ENCODE peak calls at places on chromosomes 6 and 20, in four cellular contexts. N, E, K and H are unnamed samples.

GRCh38 chr6:169642455-169642854 is 59.4 kb downstream of the WDR27 start:
- DNase-seq in N (no peak), E (no peak), K (no peak), H (no peak)

GRCh38 chr6:109379706-109380105 is 2.6 kb downstream of the CD164 start:
- DNase-seq in N (peak; percentile 59), E (no peak), K (no peak), H (no peak)

GRCh38 chr6:134753001-134753400 is 196.9 kb downstream of the ALDH8A1 start:
- DNase-seq in N (no peak), E (no peak), K (no peak), H (no peak)

GRCh38 chr20:16573011-16573965 is at the start of gene KIF16B:
- DNase-seq in N (peak; percentile 76), E (peak; percentile 92), K (peak; percentile 97), H (peak; percentile 93)

GRCh38 chr6:20403766-20404640 is 2.3 kb downstream of the E2F3 start:
- DNase-seq in N (peak; percentile 58), E (no peak), K (peak; percentile 73), H (no peak)

GRCh38 chr6:4420160-4420865 is 284.9 kb upstream of the ECI2 start:
- DNase-seq in N (no peak), E (no peak), K (no peak), H (no peak)

GRCh38 chr20:25271486-25272222 is 23.8 kb downstream of the PYGB start:
- DNase-seq in N (no peak), E (no peak), K (no peak), H (peak; percentile 0)

GRCh38 chr6:3585320-3585935 is 128.6 kb upstream of the SLC22A23 start:
- DNase-seq in N (peak; percentile 84), E (no peak), K (no peak), H (no peak)

GRCh38 chr6:127225497-127225896 is 41.2 kb upstream of the RNF146 start:
- DNase-seq in N (no peak), E (no peak), K (no peak), H (no peak)

GRCh38 chr20:856361-856775 is 22.9 kb downstream of the FAM110A start:
- DNase-seq in N (peak; percentile 54), E (no peak), K (no peak), H (no peak)

GRCh38 chr20:23114448-23114847 is 28.3 kb upstream of the CD93 start:
- DNase-seq in N (no peak), E (no peak), K (no peak), H (no peak)

GRCh38 chr6:167817729-167818128 is 9.0 kb upstream of the AFDN start:
- DNase-seq in N (no peak), E (no peak), K (no peak), H (no peak)

GRCh38 chr6:107786709-107787588 is 37.2 kb downstream of the SCML4 start:
- DNase-seq in N (no peak), E (no peak), K (no peak), H (no peak)

GRCh38 chr20:59000326-59000725 is 6.7 kb downstream of the CTSZ start:
- DNase-seq in N (no peak), E (no peak), K (no peak), H (no peak)

GRCh38 chr6:160071805-160072687 is 49.6 kb upstream of the SLC22A1 start:
- DNase-seq in N (no peak), E (no peak), K (peak; percentile 34), H (no peak)

GRCh38 chr6:11209369-11209768 is 23.1 kb downstream of the NEDD9 start:
- DNase-seq in N (no peak), E (no peak), K (no peak), H (no peak)

GRCh38 chr6:125818659-125819297 is 28.0 kb downstream of the NCOA7 start:
- DNase-seq in N (no peak), E (no peak), K (no peak), H (no peak)

GRCh38 chr6:39664173-39664572 is 61.0 kb downstream of the KIF6 start:
- DNase-seq in N (no peak), E (no peak), K (no peak), H (no peak)

GRCh38 chr20:7741866-7742265 is 198.4 kb downstream of the HAO1 start:
- DNase-seq in N (no peak), E (no peak), K (no peak), H (no peak)

GRCh38 chr6:143673638-143674037 is 4.1 kb upstream of the PHACTR2 start:
- DNase-seq in N (peak; percentile 77), E (peak; percentile 25), K (peak; percentile 81), H (no peak)

GRCh38 chr6:20025681-20026080 is 186.6 kb downstream of the MBOAT1 start:
- DNase-seq in N (no peak), E (no peak), K (no peak), H (no peak)

GRCh38 chr20:36549942-36550796 is 8.8 kb downstream of the MYL9 start:
- DNase-seq in N (no peak), E (no peak), K (no peak), H (no peak)

GRCh38 chr6:7846971-7847818 is 63.4 kb downstream of the TXNDC5 start:
- DNase-seq in N (peak; percentile 74), E (no peak), K (no peak), H (no peak)

GRCh38 chr6:129212081-129212480 is 329.1 kb downstream of the LAMA2 start:
- DNase-seq in N (no peak), E (no peak), K (no peak), H (no peak)

GRCh38 chr6:111113731-111114438 is 26.6 kb downstream of the SLC16A10 start:
- DNase-seq in N (peak; percentile 48), E (no peak), K (peak; percentile 12), H (no peak)

GRCh38 chr6:82144852-82145332 is 102.7 kb downstream of the IBTK start:
- DNase-seq in N (peak; percentile 93), E (peak; percentile 25), K (peak; percentile 11), H (no peak)

GRCh38 chr20:38315290-38315966 is 11.5 kb downstream of the BPI start:
- DNase-seq in N (peak; percentile 41), E (peak; percentile 26), K (peak; percentile 16), H (no peak)

GRCh38 chr6:131353876-131354275 is 218.6 kb downstream of the AKAP7 start:
- DNase-seq in N (no peak), E (no peak), K (no peak), H (no peak)

GRCh38 chr20:38973107-38973506 is 11.0 kb downstream of the DHX35 start:
- DNase-seq in N (no peak), E (no peak), K (no peak), H (no peak)

GRCh38 chr20:36607586-36608387 is 2.2 kb downstream of the RAB5IF start:
- DNase-seq in N (no peak), E (no peak), K (no peak), H (no peak)

GRCh38 chr6:13427838-13428527 is 59.4 kb downstream of the GFOD1 start:
- DNase-seq in N (no peak), E (no peak), K (no peak), H (peak; percentile 58)

GRCh38 chr6:38634518-38634917 is 5.2 kb downstream of the BTBD9 start:
- DNase-seq in N (peak; percentile 18), E (no peak), K (no peak), H (no peak)

GRCh38 chr6:31321005-31321707 is 35.8 kb downstream of the HLA-B start:
- DNase-seq in N (no peak), E (no peak), K (no peak), H (no peak)
- TF ChIP-seq CTCF in N (no peak), E (no peak), K (no peak), H (no peak)

DNA sequence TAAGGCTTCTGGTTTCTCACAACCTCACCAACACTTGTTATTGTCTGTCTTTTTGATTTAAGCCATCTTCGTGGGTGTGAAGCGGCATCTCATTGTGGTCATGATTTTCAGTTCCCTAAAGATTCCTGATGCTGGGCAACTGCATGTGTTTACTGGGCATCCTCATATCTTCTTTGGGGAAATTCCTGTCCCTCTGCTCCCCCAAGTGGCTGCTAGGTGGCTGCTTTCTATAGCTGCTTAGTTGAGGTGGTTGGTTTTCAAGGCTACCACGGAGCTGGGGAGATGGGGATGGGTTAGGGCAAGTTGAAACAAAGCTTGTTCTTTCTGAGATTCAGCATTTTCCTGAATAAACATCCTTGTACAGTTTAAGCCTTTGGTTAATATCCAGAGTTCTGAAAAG is 403.9 kb upstream of the SULF2 start:
- DNase-seq in N (no peak), E (no peak), K (peak; percentile 46), H (no peak)
- TF ChIP-seq CTCF in N (no peak), E (peak; percentile 33), K (peak; percentile 50), H (no peak)

GRCh38 chr6:27650620-27651370 is 177.9 kb upstream of the ZNF184 start:
- DNase-seq in N (peak; percentile 35), E (no peak), K (peak; percentile 80), H (no peak)
- TF ChIP-seq CTCF in N (no peak), E (no peak), K (peak; percentile 61), H (no peak)

DNA sequence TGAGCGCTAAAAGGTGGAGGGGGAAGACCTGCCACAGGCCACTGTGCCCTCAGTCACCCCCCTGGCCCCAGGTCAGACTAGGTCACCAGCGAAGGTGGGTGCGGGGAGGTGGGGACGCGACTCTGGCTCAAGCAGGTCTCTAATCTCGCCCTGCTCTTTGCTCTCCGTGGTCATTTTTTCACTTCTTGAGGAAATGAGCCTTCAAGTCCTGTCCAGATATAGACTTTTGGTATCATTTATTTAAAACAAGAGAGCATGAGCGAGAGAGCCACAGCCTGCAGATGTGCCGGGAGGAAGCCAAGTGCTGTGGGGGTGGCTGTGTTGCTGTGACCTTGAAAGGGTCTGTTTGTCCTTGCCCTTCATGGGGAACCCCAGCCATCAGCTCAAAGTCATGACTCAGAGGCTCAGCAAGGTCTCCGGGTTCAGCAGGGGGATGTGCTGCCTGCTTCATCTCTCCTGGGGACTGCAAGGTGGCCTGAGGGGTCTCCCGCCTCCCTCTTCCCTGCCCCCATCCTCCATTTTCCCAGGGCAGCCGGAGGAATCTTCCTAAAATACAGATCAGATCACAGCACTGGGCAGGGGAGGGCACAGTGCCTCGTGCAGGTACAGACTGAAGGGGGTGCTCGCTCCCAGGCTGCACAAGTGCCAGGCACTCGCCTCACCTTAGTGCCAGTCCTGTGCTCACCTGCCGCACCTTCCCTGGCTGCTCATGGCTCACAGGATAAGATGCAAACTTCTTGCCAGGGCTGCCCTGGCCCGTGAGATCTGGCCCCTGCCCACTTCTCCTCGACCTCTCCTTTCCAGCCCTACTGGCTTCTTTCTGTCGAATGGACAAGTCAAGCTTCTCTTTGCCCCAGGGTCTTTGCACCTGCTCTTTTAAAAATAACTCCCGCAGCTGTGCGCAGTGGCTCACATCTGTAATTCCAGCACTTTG is 26.5 kb downstream of the SULF2 start:
- DNase-seq in N (no peak), E (no peak), K (no peak), H (no peak)
- TF ChIP-seq CTCF in N (no peak), E (no peak), K (no peak), H (no peak)

GRCh38 chr6:37126961-37127360 is 43.0 kb upstream of the PIM1 start:
- DNase-seq in N (no peak), E (no peak), K (no peak), H (no peak)

GRCh38 chr6:37126554-37126906 is 43.4 kb upstream of the PIM1 start:
- DNase-seq in N (no peak), E (no peak), K (no peak), H (no peak)

GRCh38 chr6:37122861-37123260 is 47.1 kb upstream of the PIM1 start:
- DNase-seq in N (peak; percentile 63), E (no peak), K (no peak), H (no peak)

GRCh38 chr6:37125779-37126553 is 44.0 kb upstream of the PIM1 start:
- DNase-seq in N (no peak), E (no peak), K (peak; percentile 94), H (no peak)

GRCh38 chr6:37123957-37124729 is 45.8 kb upstream of the PIM1 start:
- DNase-seq in N (no peak), E (no peak), K (no peak), H (no peak)
- TF ChIP-seq CTCF in N (no peak), E (no peak), K (no peak), H (no peak)

GRCh38 chr6:97586344-97586743 is 303.3 kb upstream of the MMS22L start:
- DNase-seq in N (peak; percentile 49), E (no peak), K (peak; percentile 57), H (no peak)
- TF ChIP-seq CTCF in N (peak; percentile 41), E (no peak), K (peak; percentile 55), H (no peak)